ENCODE peak calls at places on chromosomes 13 and 19, in ten cellular contexts. One of them, this sample, is unnamed.

GRCh38 chr13:46354143-46355087 is 32.6 kb downstream of the RUBCNL start:
- DNase-seq in heart left ventricle: no peak
- DNase-seq in right atrium auricular region: no peak
- DNase-seq in left lung: no peak
- DNase-seq in suprapubic skin: no peak
- DNase-seq in left ventricle myocardium inferior: no peak
- DNase-seq in CD8-positive, alpha-beta T cell: no peak
- DNase-seq in body of pancreas: no peak
- DNase-seq in dorsolateral prefrontal cortex: no peak
- DNase-seq in tibial nerve: no peak
- DNase-seq in this sample: no peak

GRCh38 chr13:80296638-80297037 is 44.3 kb downstream of the SPRY2 start:
- DNase-seq in CD8-positive, alpha-beta T cell: no peak
- DNase-seq in right atrium auricular region: no peak
- DNase-seq in dorsolateral prefrontal cortex: no peak
- DNase-seq in tibial nerve: no peak
- DNase-seq in body of pancreas: no peak
- DNase-seq in heart left ventricle: no peak
- DNase-seq in left ventricle myocardium inferior: no peak
- DNase-seq in left lung: no peak
- DNase-seq in suprapubic skin: no peak
- DNase-seq in this sample: no peak

GRCh38 chr13:99356216-99357089 is 49.3 kb upstream of the GPR183 start:
- DNase-seq in left lung: no peak
- DNase-seq in left ventricle myocardium inferior: no peak
- DNase-seq in suprapubic skin: no peak
- DNase-seq in CD8-positive, alpha-beta T cell: peak
- DNase-seq in tibial nerve: no peak
- DNase-seq in heart left ventricle: no peak
- DNase-seq in dorsolateral prefrontal cortex: no peak
- DNase-seq in right atrium auricular region: no peak
- DNase-seq in body of pancreas: no peak
- DNase-seq in this sample: no peak

GRCh38 chr19:46659151-46660007 is 1.6 kb downstream of the DACT3 start:
- DNase-seq in body of pancreas: no peak
- DNase-seq in left lung: peak
- DNase-seq in right atrium auricular region: no peak
- DNase-seq in suprapubic skin: no peak
- DNase-seq in dorsolateral prefrontal cortex: peak
- DNase-seq in tibial nerve: no peak
- DNase-seq in left ventricle myocardium inferior: no peak
- DNase-seq in heart left ventricle: peak
- DNase-seq in CD8-positive, alpha-beta T cell: no peak
- DNase-seq in this sample: no peak

GRCh38 chr13:105642511-105642958 is 892.9 kb downstream of the EFNB2 start:
- DNase-seq in heart left ventricle: no peak
- DNase-seq in left ventricle myocardium inferior: no peak
- DNase-seq in suprapubic skin: no peak
- DNase-seq in body of pancreas: no peak
- DNase-seq in tibial nerve: no peak
- DNase-seq in CD8-positive, alpha-beta T cell: no peak
- DNase-seq in left lung: no peak
- DNase-seq in right atrium auricular region: no peak
- DNase-seq in dorsolateral prefrontal cortex: no peak
- DNase-seq in this sample: no peak

GRCh38 chr13:109105899-109106298 is 476.5 kb downstream of the MYO16 start:
- DNase-seq in CD8-positive, alpha-beta T cell: no peak
- DNase-seq in body of pancreas: no peak
- DNase-seq in tibial nerve: no peak
- DNase-seq in left lung: no peak
- DNase-seq in suprapubic skin: no peak
- DNase-seq in heart left ventricle: no peak
- DNase-seq in dorsolateral prefrontal cortex: no peak
- DNase-seq in left ventricle myocardium inferior: no peak
- DNase-seq in right atrium auricular region: no peak
- DNase-seq in this sample: no peak

GRCh38 chr13:108154421-108154858 is 60.9 kb downstream of the LIG4 start:
- DNase-seq in tibial nerve: no peak
- DNase-seq in right atrium auricular region: no peak
- DNase-seq in suprapubic skin: no peak
- DNase-seq in body of pancreas: peak
- DNase-seq in left lung: no peak
- DNase-seq in CD8-positive, alpha-beta T cell: no peak
- DNase-seq in heart left ventricle: no peak
- DNase-seq in dorsolateral prefrontal cortex: no peak
- DNase-seq in left ventricle myocardium inferior: no peak
- DNase-seq in this sample: no peak

GRCh38 chr19:4575267-4575793 is 15.8 kb upstream of the SEMA6B start:
- DNase-seq in heart left ventricle: peak
- DNase-seq in tibial nerve: no peak
- DNase-seq in right atrium auricular region: peak
- DNase-seq in suprapubic skin: no peak
- DNase-seq in dorsolateral prefrontal cortex: no peak
- DNase-seq in left lung: no peak
- DNase-seq in left ventricle myocardium inferior: peak
- DNase-seq in body of pancreas: peak
- DNase-seq in CD8-positive, alpha-beta T cell: no peak
- DNase-seq in this sample: no peak

GRCh38 chr13:49240017-49240416 is 7.7 kb upstream of the CDADC1 start:
- DNase-seq in left ventricle myocardium inferior: no peak
- DNase-seq in heart left ventricle: no peak
- DNase-seq in right atrium auricular region: no peak
- DNase-seq in left lung: no peak
- DNase-seq in suprapubic skin: no peak
- DNase-seq in tibial nerve: no peak
- DNase-seq in dorsolateral prefrontal cortex: no peak
- DNase-seq in body of pancreas: no peak
- DNase-seq in CD8-positive, alpha-beta T cell: no peak
- DNase-seq in this sample: no peak

GRCh38 chr19:29966594-29967249 is 24.7 kb downstream of the URI1 start:
- DNase-seq in heart left ventricle: no peak
- DNase-seq in body of pancreas: no peak
- DNase-seq in right atrium auricular region: no peak
- DNase-seq in suprapubic skin: no peak
- DNase-seq in left ventricle myocardium inferior: no peak
- DNase-seq in left lung: no peak
- DNase-seq in tibial nerve: no peak
- DNase-seq in CD8-positive, alpha-beta T cell: no peak
- DNase-seq in dorsolateral prefrontal cortex: no peak
- DNase-seq in this sample: no peak
- TF ChIP-seq CTCF in heart left ventricle: peak
- TF ChIP-seq CTCF in body of pancreas: no peak
- TF ChIP-seq CTCF in right atrium auricular region: no peak
- TF ChIP-seq CTCF in suprapubic skin: no peak
- TF ChIP-seq CTCF in left ventricle myocardium inferior: no peak
- TF ChIP-seq CTCF in left lung: no peak
- TF ChIP-seq CTCF in tibial nerve: no peak
- TF ChIP-seq CTCF in CD8-positive, alpha-beta T cell: peak
- TF ChIP-seq CTCF in dorsolateral prefrontal cortex: peak
- TF ChIP-seq CTCF in this sample: peak

GRCh38 chr13:43572601-43573360 is 214.0 kb downstream of the ENOX1 start:
- DNase-seq in left ventricle myocardium inferior: no peak
- DNase-seq in suprapubic skin: no peak
- DNase-seq in dorsolateral prefrontal cortex: no peak
- DNase-seq in heart left ventricle: no peak
- DNase-seq in tibial nerve: no peak
- DNase-seq in body of pancreas: no peak
- DNase-seq in CD8-positive, alpha-beta T cell: no peak
- DNase-seq in right atrium auricular region: no peak
- DNase-seq in left lung: no peak
- DNase-seq in this sample: no peak

GRCh38 chr13:43569688-43570087 is 217.1 kb downstream of the ENOX1 start:
- DNase-seq in heart left ventricle: no peak
- DNase-seq in dorsolateral prefrontal cortex: no peak
- DNase-seq in suprapubic skin: no peak
- DNase-seq in left lung: no peak
- DNase-seq in body of pancreas: no peak
- DNase-seq in tibial nerve: no peak
- DNase-seq in left ventricle myocardium inferior: no peak
- DNase-seq in right atrium auricular region: no peak
- DNase-seq in CD8-positive, alpha-beta T cell: no peak
- DNase-seq in this sample: no peak

GRCh38 chr13:43573787-43574562 is 212.8 kb downstream of the ENOX1 start:
- DNase-seq in left lung: no peak
- DNase-seq in tibial nerve: no peak
- DNase-seq in dorsolateral prefrontal cortex: no peak
- DNase-seq in heart left ventricle: no peak
- DNase-seq in right atrium auricular region: no peak
- DNase-seq in left ventricle myocardium inferior: no peak
- DNase-seq in CD8-positive, alpha-beta T cell: no peak
- DNase-seq in suprapubic skin: no peak
- DNase-seq in body of pancreas: no peak
- DNase-seq in this sample: no peak

GRCh38 chr13:43574601-43575000 is 212.2 kb downstream of the ENOX1 start:
- DNase-seq in body of pancreas: no peak
- DNase-seq in tibial nerve: no peak
- DNase-seq in left ventricle myocardium inferior: no peak
- DNase-seq in right atrium auricular region: no peak
- DNase-seq in heart left ventricle: no peak
- DNase-seq in dorsolateral prefrontal cortex: no peak
- DNase-seq in CD8-positive, alpha-beta T cell: no peak
- DNase-seq in left lung: no peak
- DNase-seq in suprapubic skin: no peak
- DNase-seq in this sample: no peak

GRCh38 chr13:43573361-43573740 is 213.4 kb downstream of the ENOX1 start:
- DNase-seq in heart left ventricle: no peak
- DNase-seq in tibial nerve: no peak
- DNase-seq in body of pancreas: no peak
- DNase-seq in dorsolateral prefrontal cortex: no peak
- DNase-seq in left ventricle myocardium inferior: no peak
- DNase-seq in left lung: no peak
- DNase-seq in suprapubic skin: no peak
- DNase-seq in CD8-positive, alpha-beta T cell: no peak
- DNase-seq in right atrium auricular region: no peak
- DNase-seq in this sample: no peak
- H3K27ac ChIP-seq in heart left ventricle: no peak
- H3K27ac ChIP-seq in tibial nerve: no peak
- H3K27ac ChIP-seq in body of pancreas: no peak
- H3K27ac ChIP-seq in dorsolateral prefrontal cortex: no peak
- H3K27ac ChIP-seq in left ventricle myocardium inferior: no peak
- H3K27ac ChIP-seq in left lung: no peak
- H3K27ac ChIP-seq in suprapubic skin: no peak
- H3K27ac ChIP-seq in CD8-positive, alpha-beta T cell: no peak
- H3K27ac ChIP-seq in right atrium auricular region: no peak
- H3K27ac ChIP-seq in this sample: no peak

GRCh38 chr19:24159707-24160106 is 72.7 kb downstream of the ZNF254 start:
- DNase-seq in right atrium auricular region: no peak
- DNase-seq in body of pancreas: no peak
- DNase-seq in CD8-positive, alpha-beta T cell: no peak
- DNase-seq in suprapubic skin: no peak
- DNase-seq in left lung: no peak
- DNase-seq in heart left ventricle: no peak
- DNase-seq in left ventricle myocardium inferior: no peak
- DNase-seq in tibial nerve: no peak
- DNase-seq in dorsolateral prefrontal cortex: no peak
- DNase-seq in this sample: no peak
- TF ChIP-seq CTCF in right atrium auricular region: no peak
- TF ChIP-seq CTCF in body of pancreas: no peak
- TF ChIP-seq CTCF in CD8-positive, alpha-beta T cell: no peak
- TF ChIP-seq CTCF in suprapubic skin: no peak
- TF ChIP-seq CTCF in left lung: peak
- TF ChIP-seq CTCF in heart left ventricle: peak
- TF ChIP-seq CTCF in left ventricle myocardium inferior: peak
- TF ChIP-seq CTCF in tibial nerve: no peak
- TF ChIP-seq CTCF in dorsolateral prefrontal cortex: no peak
- TF ChIP-seq CTCF in this sample: no peak

GRCh38 chr19:27748551-27749152 is 1464.3 kb downstream of the UQCRFS1 start:
- DNase-seq in left ventricle myocardium inferior: no peak
- DNase-seq in heart left ventricle: no peak
- DNase-seq in right atrium auricular region: no peak
- DNase-seq in suprapubic skin: peak
- DNase-seq in body of pancreas: no peak
- DNase-seq in dorsolateral prefrontal cortex: no peak
- DNase-seq in CD8-positive, alpha-beta T cell: no peak
- DNase-seq in tibial nerve: no peak
- DNase-seq in left lung: no peak
- DNase-seq in this sample: no peak

GRCh38 chr19:27746691-27747380 is 1466.1 kb downstream of the UQCRFS1 start:
- DNase-seq in heart left ventricle: peak
- DNase-seq in left lung: peak
- DNase-seq in tibial nerve: no peak
- DNase-seq in left ventricle myocardium inferior: peak
- DNase-seq in body of pancreas: no peak
- DNase-seq in dorsolateral prefrontal cortex: peak
- DNase-seq in suprapubic skin: peak
- DNase-seq in right atrium auricular region: peak
- DNase-seq in CD8-positive, alpha-beta T cell: no peak
- DNase-seq in this sample: no peak

GRCh38 chr19:27745978-27746542 is 1466.9 kb downstream of the UQCRFS1 start:
- DNase-seq in left lung: no peak
- DNase-seq in body of pancreas: no peak
- DNase-seq in tibial nerve: no peak
- DNase-seq in CD8-positive, alpha-beta T cell: no peak
- DNase-seq in left ventricle myocardium inferior: no peak
- DNase-seq in heart left ventricle: no peak
- DNase-seq in right atrium auricular region: peak
- DNase-seq in dorsolateral prefrontal cortex: no peak
- DNase-seq in suprapubic skin: peak
- DNase-seq in this sample: no peak

GRCh38 chr19:27742041-27742440 is 1470.9 kb downstream of the UQCRFS1 start:
- DNase-seq in tibial nerve: no peak
- DNase-seq in right atrium auricular region: no peak
- DNase-seq in left lung: no peak
- DNase-seq in CD8-positive, alpha-beta T cell: no peak
- DNase-seq in suprapubic skin: peak
- DNase-seq in dorsolateral prefrontal cortex: no peak
- DNase-seq in body of pancreas: no peak
- DNase-seq in left ventricle myocardium inferior: no peak
- DNase-seq in heart left ventricle: no peak
- DNase-seq in this sample: no peak

GRCh38 chr19:27744926-27745844 is 1467.8 kb downstream of the UQCRFS1 start:
- DNase-seq in left lung: no peak
- DNase-seq in tibial nerve: no peak
- DNase-seq in CD8-positive, alpha-beta T cell: no peak
- DNase-seq in suprapubic skin: peak
- DNase-seq in body of pancreas: no peak
- DNase-seq in heart left ventricle: no peak
- DNase-seq in dorsolateral prefrontal cortex: no peak
- DNase-seq in right atrium auricular region: peak
- DNase-seq in left ventricle myocardium inferior: no peak
- DNase-seq in this sample: no peak
- H3K27ac ChIP-seq in left lung: no peak
- H3K27ac ChIP-seq in tibial nerve: no peak
- H3K27ac ChIP-seq in CD8-positive, alpha-beta T cell: no peak
- H3K27ac ChIP-seq in suprapubic skin: no peak
- H3K27ac ChIP-seq in body of pancreas: no peak
- H3K27ac ChIP-seq in heart left ventricle: no peak
- H3K27ac ChIP-seq in dorsolateral prefrontal cortex: no peak
- H3K27ac ChIP-seq in right atrium auricular region: no peak
- H3K27ac ChIP-seq in left ventricle myocardium inferior: no peak
- H3K27ac ChIP-seq in this sample: no peak

DNA sequence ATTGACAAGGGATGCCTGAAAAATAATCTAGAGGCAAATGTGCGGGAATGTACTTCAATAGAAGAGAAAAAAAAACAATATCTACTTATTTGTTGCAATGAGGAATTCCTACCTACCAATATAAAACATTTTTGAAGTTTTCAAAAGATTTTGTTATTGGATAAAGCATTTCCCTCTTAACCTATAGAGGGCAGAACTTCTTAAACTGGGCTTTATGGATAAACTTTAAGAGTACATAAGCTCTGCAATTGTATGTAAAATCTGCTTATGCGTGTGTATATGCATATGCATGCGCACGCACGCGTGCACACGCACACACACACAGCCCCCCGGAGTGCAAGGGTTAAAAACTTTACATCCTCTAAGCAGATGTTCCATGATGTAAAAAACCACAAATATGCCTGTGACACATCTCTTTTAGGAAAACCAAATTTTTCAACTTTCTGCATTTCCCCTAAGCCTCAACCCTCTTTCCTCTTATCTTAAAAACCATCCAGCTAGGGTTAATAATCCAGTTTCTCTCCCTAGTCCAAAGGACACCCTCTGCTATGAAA is 73.1 kb upstream of the OXGR1 start:
- DNase-seq in body of pancreas: no peak
- DNase-seq in CD8-positive, alpha-beta T cell: no peak
- DNase-seq in suprapubic skin: no peak
- DNase-seq in left lung: no peak
- DNase-seq in right atrium auricular region: no peak
- DNase-seq in dorsolateral prefrontal cortex: no peak
- DNase-seq in left ventricle myocardium inferior: no peak
- DNase-seq in heart left ventricle: no peak
- DNase-seq in tibial nerve: no peak
- DNase-seq in this sample: no peak
- TF ChIP-seq CTCF in body of pancreas: no peak
- TF ChIP-seq CTCF in CD8-positive, alpha-beta T cell: no peak
- TF ChIP-seq CTCF in suprapubic skin: no peak
- TF ChIP-seq CTCF in left lung: no peak
- TF ChIP-seq CTCF in right atrium auricular region: no peak
- TF ChIP-seq CTCF in dorsolateral prefrontal cortex: no peak
- TF ChIP-seq CTCF in left ventricle myocardium inferior: no peak
- TF ChIP-seq CTCF in heart left ventricle: no peak
- TF ChIP-seq CTCF in tibial nerve: no peak
- TF ChIP-seq CTCF in this sample: no peak